ENCODE peak calls at places on chromosome 20, in ten cellular contexts. One of them, this sample, is unnamed.

GRCh38 chr20:37904008-37904675 is 1.2 kb downstream of the VSTM2L start:
- DNase-seq in cardiac septum: no peak
- DNase-seq in immature natural killer cell: no peak
- DNase-seq in GM23248: no peak
- DNase-seq in stimulated activated CD4-positive, alpha-beta T cell treated with anti-CD3 and anti-CD28 coated beads, Interleukin-1b, Interleukin-23, amount 100 ng/mL, for 4 hours: no peak
- DNase-seq in KG1: no peak
- DNase-seq in fibroblast of pulmonary artery: no peak
- DNase-seq in AG10803: no peak
- DNase-seq in activated CD4-positive, alpha-beta T cell treated with anti-CD3 and anti-CD28 coated beads for 1 hour: no peak
- DNase-seq in left ventricle myocardium inferior: no peak
- DNase-seq in this sample: no peak

GRCh38 chr20:52536841-52537400 is 345.3 kb upstream of the ZFP64 start:
- DNase-seq in immature natural killer cell: no peak
- DNase-seq in GM23248: peak
- DNase-seq in stimulated activated CD4-positive, alpha-beta T cell treated with anti-CD3 and anti-CD28 coated beads, Interleukin-1b, Interleukin-23, amount 100 ng/mL, for 4 hours: no peak
- DNase-seq in fibroblast of pulmonary artery: no peak
- DNase-seq in activated CD4-positive, alpha-beta T cell treated with anti-CD3 and anti-CD28 coated beads for 1 hour: no peak
- DNase-seq in KG1: no peak
- DNase-seq in left ventricle myocardium inferior: no peak
- DNase-seq in AG10803: no peak
- DNase-seq in cardiac septum: no peak
- DNase-seq in this sample: no peak

GRCh38 chr20:5786930-5787826 is 37.0 kb downstream of the SHLD1 start:
- DNase-seq in GM23248: peak
- DNase-seq in immature natural killer cell: no peak
- DNase-seq in left ventricle myocardium inferior: no peak
- DNase-seq in cardiac septum: no peak
- DNase-seq in KG1: no peak
- DNase-seq in fibroblast of pulmonary artery: peak
- DNase-seq in stimulated activated CD4-positive, alpha-beta T cell treated with anti-CD3 and anti-CD28 coated beads, Interleukin-1b, Interleukin-23, amount 100 ng/mL, for 4 hours: no peak
- DNase-seq in activated CD4-positive, alpha-beta T cell treated with anti-CD3 and anti-CD28 coated beads for 1 hour: no peak
- DNase-seq in AG10803: peak
- DNase-seq in this sample: peak

GRCh38 chr20:5170341-5170740 is 43.5 kb downstream of the CDS2 start:
- DNase-seq in left ventricle myocardium inferior: no peak
- DNase-seq in stimulated activated CD4-positive, alpha-beta T cell treated with anti-CD3 and anti-CD28 coated beads, Interleukin-1b, Interleukin-23, amount 100 ng/mL, for 4 hours: no peak
- DNase-seq in immature natural killer cell: no peak
- DNase-seq in activated CD4-positive, alpha-beta T cell treated with anti-CD3 and anti-CD28 coated beads for 1 hour: no peak
- DNase-seq in fibroblast of pulmonary artery: no peak
- DNase-seq in GM23248: no peak
- DNase-seq in cardiac septum: no peak
- DNase-seq in AG10803: no peak
- DNase-seq in KG1: no peak
- DNase-seq in this sample: no peak

GRCh38 chr20:57810511-57811372 is 100.9 kb upstream of the PMEPA1 start:
- DNase-seq in AG10803: no peak
- DNase-seq in GM23248: no peak
- DNase-seq in activated CD4-positive, alpha-beta T cell treated with anti-CD3 and anti-CD28 coated beads for 1 hour: no peak
- DNase-seq in fibroblast of pulmonary artery: no peak
- DNase-seq in immature natural killer cell: no peak
- DNase-seq in stimulated activated CD4-positive, alpha-beta T cell treated with anti-CD3 and anti-CD28 coated beads, Interleukin-1b, Interleukin-23, amount 100 ng/mL, for 4 hours: no peak
- DNase-seq in cardiac septum: no peak
- DNase-seq in left ventricle myocardium inferior: no peak
- DNase-seq in KG1: no peak
- DNase-seq in this sample: peak

GRCh38 chr20:63941282-63942060 is 14.7 kb downstream of the UCKL1 start:
- DNase-seq in activated CD4-positive, alpha-beta T cell treated with anti-CD3 and anti-CD28 coated beads for 1 hour: peak
- DNase-seq in stimulated activated CD4-positive, alpha-beta T cell treated with anti-CD3 and anti-CD28 coated beads, Interleukin-1b, Interleukin-23, amount 100 ng/mL, for 4 hours: no peak
- DNase-seq in AG10803: no peak
- DNase-seq in fibroblast of pulmonary artery: no peak
- DNase-seq in KG1: no peak
- DNase-seq in GM23248: peak
- DNase-seq in left ventricle myocardium inferior: peak
- DNase-seq in immature natural killer cell: peak
- DNase-seq in cardiac septum: peak
- DNase-seq in this sample: no peak

GRCh38 chr20:42906120-42906519 is 283.6 kb downstream of the PTPRT start:
- DNase-seq in KG1: no peak
- DNase-seq in GM23248: no peak
- DNase-seq in immature natural killer cell: no peak
- DNase-seq in left ventricle myocardium inferior: peak
- DNase-seq in activated CD4-positive, alpha-beta T cell treated with anti-CD3 and anti-CD28 coated beads for 1 hour: no peak
- DNase-seq in stimulated activated CD4-positive, alpha-beta T cell treated with anti-CD3 and anti-CD28 coated beads, Interleukin-1b, Interleukin-23, amount 100 ng/mL, for 4 hours: no peak
- DNase-seq in cardiac septum: no peak
- DNase-seq in AG10803: no peak
- DNase-seq in fibroblast of pulmonary artery: no peak
- DNase-seq in this sample: no peak

GRCh38 chr20:14687317-14687716 is 349.9 kb upstream of the FLRT3 start:
- DNase-seq in stimulated activated CD4-positive, alpha-beta T cell treated with anti-CD3 and anti-CD28 coated beads, Interleukin-1b, Interleukin-23, amount 100 ng/mL, for 4 hours: no peak
- DNase-seq in GM23248: peak
- DNase-seq in left ventricle myocardium inferior: no peak
- DNase-seq in KG1: no peak
- DNase-seq in cardiac septum: no peak
- DNase-seq in activated CD4-positive, alpha-beta T cell treated with anti-CD3 and anti-CD28 coated beads for 1 hour: no peak
- DNase-seq in AG10803: no peak
- DNase-seq in fibroblast of pulmonary artery: no peak
- DNase-seq in immature natural killer cell: no peak
- DNase-seq in this sample: peak

GRCh38 chr20:25369971-25370370 is 20.7 kb downstream of the ABHD12 start:
- DNase-seq in GM23248: no peak
- DNase-seq in cardiac septum: peak
- DNase-seq in activated CD4-positive, alpha-beta T cell treated with anti-CD3 and anti-CD28 coated beads for 1 hour: no peak
- DNase-seq in AG10803: no peak
- DNase-seq in KG1: no peak
- DNase-seq in left ventricle myocardium inferior: no peak
- DNase-seq in fibroblast of pulmonary artery: no peak
- DNase-seq in immature natural killer cell: no peak
- DNase-seq in stimulated activated CD4-positive, alpha-beta T cell treated with anti-CD3 and anti-CD28 coated beads, Interleukin-1b, Interleukin-23, amount 100 ng/mL, for 4 hours: no peak
- DNase-seq in this sample: no peak

GRCh38 chr20:5430670-5431069 is 113.9 kb upstream of the PROKR2 start:
- DNase-seq in activated CD4-positive, alpha-beta T cell treated with anti-CD3 and anti-CD28 coated beads for 1 hour: no peak
- DNase-seq in KG1: no peak
- DNase-seq in immature natural killer cell: no peak
- DNase-seq in fibroblast of pulmonary artery: no peak
- DNase-seq in cardiac septum: no peak
- DNase-seq in stimulated activated CD4-positive, alpha-beta T cell treated with anti-CD3 and anti-CD28 coated beads, Interleukin-1b, Interleukin-23, amount 100 ng/mL, for 4 hours: no peak
- DNase-seq in AG10803: no peak
- DNase-seq in left ventricle myocardium inferior: no peak
- DNase-seq in GM23248: no peak
- DNase-seq in this sample: no peak

GRCh38 chr20:13468166-13468565 is 170.6 kb downstream of the TASP1 start:
- DNase-seq in activated CD4-positive, alpha-beta T cell treated with anti-CD3 and anti-CD28 coated beads for 1 hour: no peak
- DNase-seq in immature natural killer cell: no peak
- DNase-seq in KG1: no peak
- DNase-seq in GM23248: no peak
- DNase-seq in AG10803: no peak
- DNase-seq in stimulated activated CD4-positive, alpha-beta T cell treated with anti-CD3 and anti-CD28 coated beads, Interleukin-1b, Interleukin-23, amount 100 ng/mL, for 4 hours: no peak
- DNase-seq in left ventricle myocardium inferior: no peak
- DNase-seq in cardiac septum: no peak
- DNase-seq in fibroblast of pulmonary artery: no peak
- DNase-seq in this sample: no peak

GRCh38 chr20:46122071-46122470 is 4.0 kb downstream of the CD40 start:
- DNase-seq in left ventricle myocardium inferior: no peak
- DNase-seq in activated CD4-positive, alpha-beta T cell treated with anti-CD3 and anti-CD28 coated beads for 1 hour: no peak
- DNase-seq in AG10803: peak
- DNase-seq in GM23248: peak
- DNase-seq in stimulated activated CD4-positive, alpha-beta T cell treated with anti-CD3 and anti-CD28 coated beads, Interleukin-1b, Interleukin-23, amount 100 ng/mL, for 4 hours: no peak
- DNase-seq in fibroblast of pulmonary artery: peak
- DNase-seq in immature natural killer cell: no peak
- DNase-seq in KG1: no peak
- DNase-seq in cardiac septum: peak
- DNase-seq in this sample: peak

GRCh38 chr20:20499469-20499868 is 131.6 kb downstream of the INSM1 start:
- DNase-seq in left ventricle myocardium inferior: no peak
- DNase-seq in activated CD4-positive, alpha-beta T cell treated with anti-CD3 and anti-CD28 coated beads for 1 hour: no peak
- DNase-seq in stimulated activated CD4-positive, alpha-beta T cell treated with anti-CD3 and anti-CD28 coated beads, Interleukin-1b, Interleukin-23, amount 100 ng/mL, for 4 hours: no peak
- DNase-seq in immature natural killer cell: no peak
- DNase-seq in AG10803: no peak
- DNase-seq in cardiac septum: no peak
- DNase-seq in KG1: no peak
- DNase-seq in GM23248: no peak
- DNase-seq in fibroblast of pulmonary artery: no peak
- DNase-seq in this sample: no peak

GRCh38 chr20:47985092-47985850 is 200.0 kb upstream of the SULF2 start:
- DNase-seq in fibroblast of pulmonary artery: peak
- DNase-seq in KG1: no peak
- DNase-seq in activated CD4-positive, alpha-beta T cell treated with anti-CD3 and anti-CD28 coated beads for 1 hour: no peak
- DNase-seq in AG10803: peak
- DNase-seq in cardiac septum: no peak
- DNase-seq in stimulated activated CD4-positive, alpha-beta T cell treated with anti-CD3 and anti-CD28 coated beads, Interleukin-1b, Interleukin-23, amount 100 ng/mL, for 4 hours: no peak
- DNase-seq in GM23248: peak
- DNase-seq in left ventricle myocardium inferior: no peak
- DNase-seq in immature natural killer cell: no peak
- DNase-seq in this sample: peak

GRCh38 chr20:48733296-48733790 is 94.5 kb downstream of the PREX1 start:
- DNase-seq in activated CD4-positive, alpha-beta T cell treated with anti-CD3 and anti-CD28 coated beads for 1 hour: no peak
- DNase-seq in AG10803: no peak
- DNase-seq in stimulated activated CD4-positive, alpha-beta T cell treated with anti-CD3 and anti-CD28 coated beads, Interleukin-1b, Interleukin-23, amount 100 ng/mL, for 4 hours: no peak
- DNase-seq in GM23248: peak
- DNase-seq in fibroblast of pulmonary artery: no peak
- DNase-seq in left ventricle myocardium inferior: no peak
- DNase-seq in KG1: no peak
- DNase-seq in immature natural killer cell: no peak
- DNase-seq in cardiac septum: no peak
- DNase-seq in this sample: no peak

GRCh38 chr20:3670511-3670910 is 7.3 kb upstream of the GFRA4 start:
- DNase-seq in stimulated activated CD4-positive, alpha-beta T cell treated with anti-CD3 and anti-CD28 coated beads, Interleukin-1b, Interleukin-23, amount 100 ng/mL, for 4 hours: no peak
- DNase-seq in left ventricle myocardium inferior: no peak
- DNase-seq in activated CD4-positive, alpha-beta T cell treated with anti-CD3 and anti-CD28 coated beads for 1 hour: no peak
- DNase-seq in fibroblast of pulmonary artery: peak
- DNase-seq in AG10803: no peak
- DNase-seq in KG1: no peak
- DNase-seq in GM23248: peak
- DNase-seq in cardiac septum: no peak
- DNase-seq in immature natural killer cell: no peak
- DNase-seq in this sample: no peak

GRCh38 chr20:32789896-32790750 is 27.9 kb downstream of the DNMT3B start:
- DNase-seq in AG10803: peak
- DNase-seq in activated CD4-positive, alpha-beta T cell treated with anti-CD3 and anti-CD28 coated beads for 1 hour: peak
- DNase-seq in fibroblast of pulmonary artery: peak
- DNase-seq in KG1: peak
- DNase-seq in GM23248: peak
- DNase-seq in cardiac septum: peak
- DNase-seq in stimulated activated CD4-positive, alpha-beta T cell treated with anti-CD3 and anti-CD28 coated beads, Interleukin-1b, Interleukin-23, amount 100 ng/mL, for 4 hours: peak
- DNase-seq in immature natural killer cell: peak
- DNase-seq in left ventricle myocardium inferior: peak
- DNase-seq in this sample: peak

GRCh38 chr20:62702886-62703852 is 5.5 kb upstream of the NTSR1 start:
- DNase-seq in GM23248: peak
- DNase-seq in left ventricle myocardium inferior: no peak
- DNase-seq in activated CD4-positive, alpha-beta T cell treated with anti-CD3 and anti-CD28 coated beads for 1 hour: no peak
- DNase-seq in stimulated activated CD4-positive, alpha-beta T cell treated with anti-CD3 and anti-CD28 coated beads, Interleukin-1b, Interleukin-23, amount 100 ng/mL, for 4 hours: no peak
- DNase-seq in cardiac septum: no peak
- DNase-seq in KG1: peak
- DNase-seq in AG10803: peak
- DNase-seq in fibroblast of pulmonary artery: peak
- DNase-seq in immature natural killer cell: no peak
- DNase-seq in this sample: peak

GRCh38 chr20:33169176-33169794 is 1.3 kb downstream of the BPIFA2 start:
- DNase-seq in stimulated activated CD4-positive, alpha-beta T cell treated with anti-CD3 and anti-CD28 coated beads, Interleukin-1b, Interleukin-23, amount 100 ng/mL, for 4 hours: no peak
- DNase-seq in left ventricle myocardium inferior: no peak
- DNase-seq in cardiac septum: no peak
- DNase-seq in immature natural killer cell: no peak
- DNase-seq in GM23248: no peak
- DNase-seq in AG10803: no peak
- DNase-seq in KG1: no peak
- DNase-seq in fibroblast of pulmonary artery: no peak
- DNase-seq in activated CD4-positive, alpha-beta T cell treated with anti-CD3 and anti-CD28 coated beads for 1 hour: no peak
- DNase-seq in this sample: no peak

GRCh38 chr20:10992776-10993175 is 319.0 kb upstream of the JAG1 start:
- DNase-seq in AG10803: peak
- DNase-seq in fibroblast of pulmonary artery: peak
- DNase-seq in activated CD4-positive, alpha-beta T cell treated with anti-CD3 and anti-CD28 coated beads for 1 hour: no peak
- DNase-seq in immature natural killer cell: no peak
- DNase-seq in GM23248: no peak
- DNase-seq in cardiac septum: no peak
- DNase-seq in left ventricle myocardium inferior: no peak
- DNase-seq in stimulated activated CD4-positive, alpha-beta T cell treated with anti-CD3 and anti-CD28 coated beads, Interleukin-1b, Interleukin-23, amount 100 ng/mL, for 4 hours: no peak
- DNase-seq in KG1: no peak
- DNase-seq in this sample: no peak

GRCh38 chr20:11222243-11222642 is 548.4 kb upstream of the JAG1 start:
- DNase-seq in cardiac septum: no peak
- DNase-seq in fibroblast of pulmonary artery: no peak
- DNase-seq in immature natural killer cell: no peak
- DNase-seq in GM23248: no peak
- DNase-seq in stimulated activated CD4-positive, alpha-beta T cell treated with anti-CD3 and anti-CD28 coated beads, Interleukin-1b, Interleukin-23, amount 100 ng/mL, for 4 hours: no peak
- DNase-seq in left ventricle myocardium inferior: no peak
- DNase-seq in AG10803: no peak
- DNase-seq in KG1: no peak
- DNase-seq in activated CD4-positive, alpha-beta T cell treated with anti-CD3 and anti-CD28 coated beads for 1 hour: no peak
- DNase-seq in this sample: no peak

GRCh38 chr20:47949230-47949629 is 163.9 kb upstream of the SULF2 start:
- DNase-seq in AG10803: no peak
- DNase-seq in left ventricle myocardium inferior: no peak
- DNase-seq in activated CD4-positive, alpha-beta T cell treated with anti-CD3 and anti-CD28 coated beads for 1 hour: no peak
- DNase-seq in KG1: no peak
- DNase-seq in cardiac septum: no peak
- DNase-seq in stimulated activated CD4-positive, alpha-beta T cell treated with anti-CD3 and anti-CD28 coated beads, Interleukin-1b, Interleukin-23, amount 100 ng/mL, for 4 hours: no peak
- DNase-seq in GM23248: no peak
- DNase-seq in immature natural killer cell: no peak
- DNase-seq in fibroblast of pulmonary artery: no peak
- DNase-seq in this sample: peak

GRCh38 chr20:34951652-34952051 is 4.0 kb downstream of the GSS start:
- DNase-seq in cardiac septum: no peak
- DNase-seq in AG10803: no peak
- DNase-seq in fibroblast of pulmonary artery: no peak
- DNase-seq in immature natural killer cell: no peak
- DNase-seq in stimulated activated CD4-positive, alpha-beta T cell treated with anti-CD3 and anti-CD28 coated beads, Interleukin-1b, Interleukin-23, amount 100 ng/mL, for 4 hours: no peak
- DNase-seq in activated CD4-positive, alpha-beta T cell treated with anti-CD3 and anti-CD28 coated beads for 1 hour: no peak
- DNase-seq in GM23248: no peak
- DNase-seq in KG1: no peak
- DNase-seq in left ventricle myocardium inferior: peak
- DNase-seq in this sample: no peak

GRCh38 chr20:5674176-5674660 is 76.0 kb upstream of the SHLD1 start:
- DNase-seq in activated CD4-positive, alpha-beta T cell treated with anti-CD3 and anti-CD28 coated beads for 1 hour: no peak
- DNase-seq in fibroblast of pulmonary artery: no peak
- DNase-seq in cardiac septum: no peak
- DNase-seq in AG10803: no peak
- DNase-seq in KG1: peak
- DNase-seq in left ventricle myocardium inferior: no peak
- DNase-seq in immature natural killer cell: no peak
- DNase-seq in stimulated activated CD4-positive, alpha-beta T cell treated with anti-CD3 and anti-CD28 coated beads, Interleukin-1b, Interleukin-23, amount 100 ng/mL, for 4 hours: no peak
- DNase-seq in GM23248: peak
- DNase-seq in this sample: peak

GRCh38 chr20:32564921-32565734 is 20.0 kb downstream of the NOL4L start:
- DNase-seq in immature natural killer cell: no peak
- DNase-seq in stimulated activated CD4-positive, alpha-beta T cell treated with anti-CD3 and anti-CD28 coated beads, Interleukin-1b, Interleukin-23, amount 100 ng/mL, for 4 hours: no peak
- DNase-seq in cardiac septum: no peak
- DNase-seq in activated CD4-positive, alpha-beta T cell treated with anti-CD3 and anti-CD28 coated beads for 1 hour: no peak
- DNase-seq in KG1: no peak
- DNase-seq in GM23248: no peak
- DNase-seq in left ventricle myocardium inferior: peak
- DNase-seq in fibroblast of pulmonary artery: no peak
- DNase-seq in AG10803: no peak
- DNase-seq in this sample: no peak

GRCh38 chr20:39289316-39289715 is 327.2 kb downstream of the DHX35 start:
- DNase-seq in immature natural killer cell: no peak
- DNase-seq in AG10803: no peak
- DNase-seq in KG1: no peak
- DNase-seq in stimulated activated CD4-positive, alpha-beta T cell treated with anti-CD3 and anti-CD28 coated beads, Interleukin-1b, Interleukin-23, amount 100 ng/mL, for 4 hours: no peak
- DNase-seq in GM23248: no peak
- DNase-seq in left ventricle myocardium inferior: no peak
- DNase-seq in activated CD4-positive, alpha-beta T cell treated with anti-CD3 and anti-CD28 coated beads for 1 hour: no peak
- DNase-seq in fibroblast of pulmonary artery: no peak
- DNase-seq in cardiac septum: no peak
- DNase-seq in this sample: no peak

GRCh38 chr20:54048489-54048888 is 21.9 kb downstream of the BCAS1 start:
- DNase-seq in stimulated activated CD4-positive, alpha-beta T cell treated with anti-CD3 and anti-CD28 coated beads, Interleukin-1b, Interleukin-23, amount 100 ng/mL, for 4 hours: no peak
- DNase-seq in left ventricle myocardium inferior: no peak
- DNase-seq in GM23248: peak
- DNase-seq in activated CD4-positive, alpha-beta T cell treated with anti-CD3 and anti-CD28 coated beads for 1 hour: no peak
- DNase-seq in immature natural killer cell: no peak
- DNase-seq in AG10803: peak
- DNase-seq in fibroblast of pulmonary artery: no peak
- DNase-seq in cardiac septum: no peak
- DNase-seq in KG1: no peak
- DNase-seq in this sample: peak

GRCh38 chr20:58092871-58093270 is 135.6 kb downstream of the ANKRD60 start:
- DNase-seq in cardiac septum: no peak
- DNase-seq in immature natural killer cell: no peak
- DNase-seq in AG10803: no peak
- DNase-seq in activated CD4-positive, alpha-beta T cell treated with anti-CD3 and anti-CD28 coated beads for 1 hour: no peak
- DNase-seq in fibroblast of pulmonary artery: no peak
- DNase-seq in stimulated activated CD4-positive, alpha-beta T cell treated with anti-CD3 and anti-CD28 coated beads, Interleukin-1b, Interleukin-23, amount 100 ng/mL, for 4 hours: no peak
- DNase-seq in KG1: no peak
- DNase-seq in GM23248: no peak
- DNase-seq in left ventricle myocardium inferior: no peak
- DNase-seq in this sample: no peak

This sample was measured in renal cortical epithelial cell.